ENCODE peak calls at places on chromosome 20, in six cellular contexts. T is NB4; Z is mammary epithelial cell; S is NCI-H1092 treated with DMSO at 0.1 percent for 48 hours; I is pulmonary artery endothelial cell; P is activated CD4-positive, alpha-beta T cell treated with anti-CD3 and anti-CD28 coated beads, Interleukin-2, amount 50 U/mL, for 24 hours. N is an unnamed sample.
A peak's percentile ranks its signal among the peaks of the same experiment; 100 is the strongest.

GRCh38 chr20:24911461-24911860 is 37.6 kb upstream of the CST7 start:
- DNase-seq in T (no peak), Z (no peak), S (no peak), I (no peak), P (no peak), N (no peak)

GRCh38 chr20:58650181-58650775 is 805 bp upstream of the STX16 start:
- DNase-seq in T (no peak), Z (no peak), S (no peak), I (no peak), P (peak; percentile 40), N (no peak)

GRCh38 chr20:38435555-38435939 is 419 bp upstream of the SNHG17 start:
- DNase-seq in T (no peak), Z (peak; percentile 42), S (no peak), I (no peak), P (no peak), N (no peak)

GRCh38 chr20:8782804-8783203 is 286.1 kb upstream of the PLCB4 start:
- DNase-seq in T (no peak), Z (no peak), S (no peak), I (no peak), P (no peak), N (no peak)

GRCh38 chr20:58077282-58077681 is 151.2 kb downstream of the ANKRD60 start:
- DNase-seq in T (no peak), Z (no peak), S (no peak), I (no peak), P (no peak), N (no peak)

GRCh38 chr20:62666736-62667529 is 24.6 kb downstream of the SLCO4A1 start:
- DNase-seq in T (no peak), Z (peak; percentile 88), S (no peak), I (peak; percentile 41), P (no peak), N (no peak)

GRCh38 chr20:60068509-60068908 is 110.3 kb downstream of the CDH26 start:
- DNase-seq in T (no peak), Z (no peak), S (no peak), I (no peak), P (no peak), N (no peak)

GRCh38 chr20:31693987-31694661 is 28.5 kb downstream of the BCL2L1 start:
- DNase-seq in T (no peak), Z (no peak), S (peak; percentile 16), I (no peak), P (no peak), N (no peak)

GRCh38 chr20:42406826-42407225 is 782.9 kb downstream of the PTPRT start:
- DNase-seq in T (no peak), Z (no peak), S (no peak), I (no peak), P (no peak), N (no peak)

GRCh38 chr20:43691928-43692524 is 25.1 kb downstream of the MYBL2 start:
- DNase-seq in T (peak; percentile 79), Z (peak; percentile 27), S (peak; percentile 18), I (no peak), P (peak; percentile 13), N (peak; percentile 27)

GRCh38 chr20:1184638-1185315 is at the start of gene TMEM74B:
- DNase-seq in T (no peak), Z (no peak), S (no peak), I (no peak), P (no peak), N (no peak)

GRCh38 chr20:47031821-47032220 is 137.2 kb downstream of the EYA2 start:
- DNase-seq in T (no peak), Z (no peak), S (no peak), I (no peak), P (no peak), N (no peak)

GRCh38 chr20:5001174-5002076 is at the start of gene SLC23A2:
- DNase-seq in T (peak; percentile 73), Z (no peak), S (peak; percentile 25), I (no peak), P (peak; percentile 23), N (peak; percentile 17)

GRCh38 chr20:40705413-40705812 is 16.4 kb upstream of the MAFB start:
- DNase-seq in T (no peak), Z (no peak), S (no peak), I (no peak), P (no peak), N (no peak)